ENCODE peak calls at places on chromosomes 4 and X, in eight cellular contexts. F is adrenal gland, S is foreskin fibroblast, Y is bronchial epithelial cell, D is uterus, Z is cardiac fibroblast, K is progenitor cell of endocrine pancreas, W is upper lobe of right lung. V is an unnamed sample.

GRCh38 chr4:88320174-88320779 is 35.9 kb upstream of the PPM1K start:
- DNase-seq in F (no peak), S (no peak), Y (peak), D (no peak), Z (no peak), K (no peak), W (no peak), V (no peak)

GRCh38 chr4:123832173-123833026 is 435.8 kb downstream of the SPRY1 start:
- DNase-seq in F (peak), S (peak), Y (peak), D (peak), Z (peak), K (no peak), W (no peak), V (no peak)

GRCh38 chr4:15021946-15022345 is 19.7 kb downstream of the CPEB2 start:
- DNase-seq in F (no peak), S (no peak), Y (no peak), D (no peak), Z (no peak), K (no peak), W (no peak), V (no peak)

GRCh38 chr4:95505149-95505548 is 43.6 kb downstream of the UNC5C start:
- DNase-seq in F (no peak), S (no peak), Y (no peak), D (no peak), Z (peak), K (no peak), W (no peak), V (no peak)

GRCh38 chr4:80065601-80066000 is 7.4 kb downstream of the ANTXR2 start:
- DNase-seq in F (no peak), S (no peak), Y (no peak), D (no peak), Z (no peak), K (no peak), W (no peak), V (no peak)

GRCh38 chr4:6694177-6694901 is 661 bp downstream of the S100P start:
- DNase-seq in F (no peak), S (no peak), Y (no peak), D (no peak), Z (no peak), K (no peak), W (no peak), V (no peak)

GRCh38 chr4:15702941-15703403 is at the start of gene BST1:
- DNase-seq in F (peak), S (peak), Y (peak), D (peak), Z (peak), K (no peak), W (peak), V (no peak)

GRCh38 chrX:154307207-154307606 is 11.6 kb downstream of the TKTL1 start:
- DNase-seq in F (no peak), S (no peak), Y (no peak), D (no peak), Z (no peak), K (no peak), W (no peak), V (no peak)

GRCh38 chr4:152454398-152455011 is 81.4 kb downstream of the FBXW7 start:
- DNase-seq in F (no peak), S (no peak), Y (peak), D (no peak), Z (peak), K (no peak), W (no peak), V (no peak)

GRCh38 chr4:8379771-8380170 is 60.8 kb downstream of the ACOX3 start:
- DNase-seq in F (no peak), S (no peak), Y (no peak), D (no peak), Z (no peak), K (no peak), W (no peak), V (no peak)

GRCh38 chrX:148854351-148854750 is 353.9 kb downstream of the AFF2 start:
- DNase-seq in F (no peak), S (no peak), Y (no peak), D (no peak), Z (no peak), K (no peak), W (no peak), V (no peak)

GRCh38 chr4:140943486-140943885 is 187.3 kb upstream of the TBC1D9 start:
- DNase-seq in F (no peak), S (peak), Y (no peak), D (no peak), Z (peak), K (no peak), W (no peak), V (no peak)

GRCh38 chrX:46582964-46583363 is 9.4 kb downstream of the CHST7 start:
- DNase-seq in F (no peak), S (peak), Y (peak), D (no peak), Z (peak), K (no peak), W (no peak), V (no peak)

GRCh38 chrX:131987252-131987651 is 35.9 kb upstream of the STK26 start:
- DNase-seq in F (no peak), S (no peak), Y (peak), D (no peak), Z (no peak), K (no peak), W (no peak), V (no peak)

GRCh38 chr4:41658106-41658505 is 90.4 kb downstream of the PHOX2B start:
- DNase-seq in F (no peak), S (no peak), Y (peak), D (no peak), Z (no peak), K (no peak), W (no peak), V (no peak)

GRCh38 chrX:72107320-72107719 is 24.4 kb downstream of the RTL5 start:
- DNase-seq in F (no peak), S (peak), Y (peak), D (no peak), Z (no peak), K (no peak), W (no peak), V (no peak)

GRCh38 chrX:74438771-74439170 is 17.5 kb downstream of the SLC16A2 start:
- DNase-seq in F (no peak), S (no peak), Y (no peak), D (no peak), Z (no peak), K (no peak), W (no peak), V (no peak)

GRCh38 chr4:107997001-107997788 is 7.5 kb downstream of the HADH start:
- DNase-seq in F (peak), S (peak), Y (no peak), D (no peak), Z (peak), K (no peak), W (no peak), V (no peak)

GRCh38 chrX:54920610-54921426 is at the start of gene TRO:
- DNase-seq in F (no peak), S (no peak), Y (no peak), D (peak), Z (peak), K (no peak), W (no peak), V (no peak)

GRCh38 chr4:177239878-177240277 is 69.8 kb upstream of the NEIL3 start:
- DNase-seq in F (no peak), S (no peak), Y (no peak), D (no peak), Z (peak), K (no peak), W (no peak), V (no peak)

GRCh38 chrX:120356084-120356483 is 5.8 kb upstream of the ATP1B4 start:
- DNase-seq in F (no peak), S (no peak), Y (no peak), D (no peak), Z (no peak), K (no peak), W (no peak), V (no peak)

GRCh38 chr4:55169352-55169959 is 44.1 kb upstream of the KDR start:
- DNase-seq in F (no peak), S (no peak), Y (peak), D (no peak), Z (peak), K (no peak), W (no peak), V (no peak)

GRCh38 chr4:14383652-14384051 is 618.6 kb upstream of the CPEB2 start:
- DNase-seq in F (no peak), S (no peak), Y (no peak), D (no peak), Z (no peak), K (no peak), W (no peak), V (no peak)

GRCh38 chrX:53251307-53251706 is 26.3 kb upstream of the KDM5C start:
- DNase-seq in F (no peak), S (peak), Y (no peak), D (no peak), Z (no peak), K (no peak), W (no peak), V (no peak)

GRCh38 chrX:154373340-154374306 is 811 bp downstream of the FLNA start:
- DNase-seq in F (peak), S (peak), Y (peak), D (peak), Z (peak), K (peak), W (peak), V (no peak)

GRCh38 chr4:95250544-95251137 is 298.1 kb downstream of the UNC5C start:
- DNase-seq in F (no peak), S (no peak), Y (peak), D (no peak), Z (no peak), K (no peak), W (no peak), V (no peak)

GRCh38 chr4:146522862-146523205 is 1.1 kb upstream of the SLC10A7 start:
- DNase-seq in F (no peak), S (no peak), Y (peak), D (no peak), Z (peak), K (no peak), W (no peak), V (no peak)

DNA sequence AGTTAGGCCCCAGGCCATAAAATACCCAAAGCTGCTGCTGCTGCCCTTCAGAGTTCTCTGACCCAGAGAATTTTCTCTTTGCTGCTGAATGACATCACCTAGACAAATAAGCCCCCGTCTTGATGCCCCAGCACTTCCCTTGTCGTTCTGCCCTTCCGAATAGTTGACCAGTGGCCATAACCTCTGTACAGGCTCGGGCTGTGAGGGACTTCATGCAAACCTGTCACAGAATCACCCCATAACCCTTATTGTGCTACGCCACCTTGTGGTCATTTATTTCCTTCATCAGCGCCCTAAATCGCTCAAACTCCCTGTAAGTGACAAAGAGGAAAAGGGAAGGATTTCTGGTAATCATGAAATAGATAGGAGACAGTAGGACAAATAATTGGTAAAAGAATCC is 18.8 kb downstream of the SPACA5 start:
- DNase-seq in F (peak), S (peak), Y (peak), D (no peak), Z (peak), K (no peak), W (no peak), V (no peak)
- TF ChIP-seq CTCF in F (peak), S (peak), Y (peak), D (peak), Z (peak), K (peak), W (peak), V (peak)

DNA sequence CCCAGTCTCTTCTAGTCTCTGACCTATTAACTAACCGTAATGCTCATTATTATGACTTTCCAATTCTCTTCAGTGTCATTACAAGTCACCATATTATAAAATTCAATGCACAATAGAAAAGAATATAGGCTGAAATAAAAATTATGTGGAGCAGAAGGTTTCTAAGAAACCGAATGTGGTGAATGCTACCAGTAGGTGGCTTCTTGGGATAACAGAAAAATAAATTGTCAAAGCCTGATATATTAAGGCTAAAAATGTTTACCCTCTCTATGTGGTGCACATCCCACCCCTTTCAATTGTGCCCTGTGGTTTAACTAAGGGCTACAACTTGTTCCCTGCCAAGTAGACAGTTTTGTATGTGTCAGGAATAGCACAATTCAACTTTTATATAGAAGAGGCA is 624.6 kb upstream of the TECRL start:
- DNase-seq in F (no peak), S (no peak), Y (no peak), D (no peak), Z (no peak), K (no peak), W (no peak), V (no peak)
- TF ChIP-seq CTCF in F (no peak), S (no peak), Y (no peak), D (no peak), Z (no peak), K (peak), W (no peak), V (peak)

DNA sequence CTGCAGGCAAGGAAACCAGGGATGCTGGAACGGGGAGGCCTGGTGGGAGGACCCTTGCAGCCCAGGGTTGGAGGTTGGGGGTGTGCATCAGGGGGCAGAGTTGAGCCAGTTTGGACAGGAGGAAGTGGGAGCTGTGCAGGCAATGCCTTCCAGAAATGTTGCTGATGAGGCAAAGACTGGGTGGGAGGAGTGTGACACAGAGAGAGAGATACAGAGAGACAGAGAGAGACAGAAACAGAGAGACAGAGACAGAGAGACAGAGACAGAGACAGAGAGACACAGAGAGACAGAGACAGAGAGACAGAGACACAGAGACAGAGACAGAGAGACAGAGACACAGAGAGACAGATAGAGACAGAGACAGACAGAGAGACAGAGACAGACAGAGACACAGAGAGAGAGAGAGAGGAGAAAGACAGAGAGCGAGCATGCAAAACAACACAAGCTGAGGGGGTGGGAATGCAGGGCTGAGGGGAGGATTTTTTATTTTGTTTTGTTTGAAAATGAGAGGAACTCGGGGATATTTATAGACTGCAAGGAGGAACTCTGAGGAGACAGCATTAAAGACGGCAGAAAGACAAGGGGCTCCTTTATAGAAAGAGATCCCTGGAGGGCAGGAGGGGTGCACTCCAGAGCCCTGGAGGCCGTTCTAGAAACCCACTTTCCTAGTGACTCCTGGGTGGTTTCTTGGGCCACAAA is 1.9 kb upstream of the HAUS3 start:
- DNase-seq in F (peak), S (peak), Y (peak), D (peak), Z (peak), K (peak), W (peak), V (no peak)
- TF ChIP-seq CTCF in F (no peak), S (no peak), Y (no peak), D (peak), Z (peak), K (peak), W (peak), V (peak)

GRCh38 chr4:59161249-59161648 is 2038.9 kb upstream of the ADGRL3 start:
- DNase-seq in F (no peak), S (no peak), Y (no peak), D (no peak), Z (no peak), K (no peak), W (no peak), V (no peak)
- TF ChIP-seq CTCF in F (no peak), S (no peak), Y (no peak), D (no peak), Z (no peak), K (peak), W (peak), V (no peak)

GRCh38 chr4:46653842-46654241 is 255.2 kb downstream of the COX7B2 start:
- DNase-seq in F (no peak), S (no peak), Y (no peak), D (no peak), Z (no peak), K (no peak), W (no peak), V (no peak)

GRCh38 chr4:46649390-46649789 is 259.5 kb upstream of the GABRA2 start:
- DNase-seq in F (no peak), S (no peak), Y (no peak), D (no peak), Z (peak), K (no peak), W (no peak), V (no peak)

GRCh38 chr4:46645092-46645491 is 255.2 kb upstream of the GABRA2 start:
- DNase-seq in F (no peak), S (no peak), Y (no peak), D (no peak), Z (no peak), K (no peak), W (no peak), V (no peak)

DNA sequence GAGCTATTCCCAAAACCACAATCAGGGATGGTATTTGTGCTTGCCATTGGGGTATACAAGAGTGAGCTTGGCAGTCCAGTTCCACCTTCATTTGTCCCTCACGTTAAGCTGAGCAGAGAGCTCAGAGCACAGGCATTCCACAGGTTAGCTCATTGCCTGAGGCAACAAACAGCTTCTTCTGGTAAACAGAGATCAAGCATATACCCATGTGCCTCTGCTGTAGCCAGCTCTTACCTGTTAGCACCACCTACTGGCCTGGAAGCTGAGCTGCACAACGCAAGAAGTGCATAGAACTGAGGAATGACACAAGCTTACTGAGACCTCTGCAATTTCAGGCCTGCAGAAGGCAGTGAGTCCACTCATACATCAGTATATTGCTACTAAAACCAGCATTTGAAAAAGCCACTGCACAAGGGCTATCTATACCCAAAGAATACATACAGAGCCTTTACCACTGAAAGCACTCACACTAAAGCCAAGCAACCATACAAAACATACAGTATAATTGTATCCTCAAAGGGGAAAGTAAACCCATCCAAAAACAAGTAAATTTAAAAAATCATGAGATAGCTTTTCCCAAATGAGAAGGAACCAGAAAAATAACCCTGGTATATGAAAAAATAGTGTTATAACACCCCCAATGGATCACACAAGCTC is 258.3 kb upstream of the GABRA2 start:
- DNase-seq in F (no peak), S (no peak), Y (peak), D (no peak), Z (peak), K (peak), W (no peak), V (no peak)
- TF ChIP-seq CTCF in F (no peak), S (no peak), Y (peak), D (no peak), Z (peak), K (peak), W (peak), V (peak)